ENCODE peak calls at places on chromosome 16, in seven cellular contexts. C, J, O, M, R, Q and K are unnamed samples.

GRCh38 chr16:23061669-23062068 is 87.6 kb downstream of the USP31 start:
- DNase-seq in C (no peak), J (peak), O (no peak), M (no peak), R (no peak), Q (no peak), K (no peak)

GRCh38 chr16:27365142-27366089 is 36.6 kb upstream of the IL21R start:
- DNase-seq in C (no peak), J (peak), O (no peak), M (peak), R (no peak), Q (no peak), K (no peak)

GRCh38 chr16:16857603-16858283 is 478.8 kb downstream of the NPIPA7 start:
- DNase-seq in C (no peak), J (no peak), O (no peak), M (no peak), R (no peak), Q (no peak), K (no peak)

GRCh38 chr16:58098207-58099096 is 30.7 kb downstream of the CFAP20 start:
- DNase-seq in C (no peak), J (peak), O (peak), M (no peak), R (no peak), Q (no peak), K (no peak)

GRCh38 chr16:79298476-79299153 is 301.9 kb downstream of the MAF start:
- DNase-seq in C (no peak), J (no peak), O (no peak), M (no peak), R (no peak), Q (no peak), K (no peak)

GRCh38 chr16:8763899-8764298 is 33.5 kb downstream of the TMEM186 start:
- DNase-seq in C (peak), J (no peak), O (no peak), M (no peak), R (no peak), Q (no peak), K (no peak)

GRCh38 chr16:79434771-79435170 is 165.8 kb downstream of the MAF start:
- DNase-seq in C (no peak), J (no peak), O (no peak), M (no peak), R (no peak), Q (no peak), K (no peak)

GRCh38 chr16:84829168-84829965 is 9.6 kb downstream of the CRISPLD2 start:
- DNase-seq in C (no peak), J (peak), O (no peak), M (no peak), R (peak), Q (no peak), K (no peak)

GRCh38 chr16:1662543-1662942 is 15.5 kb upstream of the JPT2 start:
- DNase-seq in C (no peak), J (no peak), O (no peak), M (no peak), R (no peak), Q (no peak), K (no peak)

GRCh38 chr16:70476272-70477020 is 22.1 kb downstream of the FCSK start:
- DNase-seq in C (no peak), J (peak), O (no peak), M (peak), R (no peak), Q (no peak), K (no peak)

GRCh38 chr16:15701975-15702970 is 52.2 kb downstream of the NDE1 start:
- DNase-seq in C (no peak), J (peak), O (no peak), M (no peak), R (no peak), Q (no peak), K (no peak)

GRCh38 chr16:10618710-10619209 is 38.4 kb upstream of the EMP2 start:
- DNase-seq in C (peak), J (no peak), O (no peak), M (no peak), R (no peak), Q (no peak), K (peak)

GRCh38 chr16:72198021-72198420 is 26.1 kb upstream of the PMFBP1 start:
- DNase-seq in C (no peak), J (peak), O (no peak), M (no peak), R (no peak), Q (no peak), K (no peak)

GRCh38 chr16:75066861-75067447 is 49.6 kb downstream of the LDHD start:
- DNase-seq in C (no peak), J (no peak), O (no peak), M (no peak), R (no peak), Q (no peak), K (no peak)

GRCh38 chr16:79294568-79294967 is 306.0 kb downstream of the MAF start:
- DNase-seq in C (no peak), J (no peak), O (no peak), M (no peak), R (no peak), Q (no peak), K (no peak)

GRCh38 chr16:4212207-4212933 is 29.5 kb downstream of the SRL start:
- DNase-seq in C (no peak), J (no peak), O (no peak), M (no peak), R (no peak), Q (no peak), K (no peak)

GRCh38 chr16:75550211-75550662 is 5.8 kb downstream of the TMEM231 start:
- DNase-seq in C (peak), J (peak), O (no peak), M (peak), R (peak), Q (peak), K (peak)

GRCh38 chr16:8867483-8868271 is 1.1 kb downstream of the CARHSP1 start:
- DNase-seq in C (no peak), J (no peak), O (peak), M (peak), R (peak), Q (peak), K (peak)

GRCh38 chr16:56221995-56222394 is 30.7 kb downstream of the GNAO1 start:
- DNase-seq in C (no peak), J (no peak), O (no peak), M (no peak), R (no peak), Q (no peak), K (no peak)

GRCh38 chr16:78376452-78376851 is 277.0 kb downstream of the WWOX start:
- DNase-seq in C (no peak), J (no peak), O (no peak), M (no peak), R (no peak), Q (no peak), K (no peak)

GRCh38 chr16:72216767-72217166 is 44.8 kb upstream of the PMFBP1 start:
- DNase-seq in C (no peak), J (no peak), O (no peak), M (no peak), R (no peak), Q (no peak), K (no peak)

GRCh38 chr16:84528317-84528716 is 23.9 kb upstream of the MEAK7 start:
- DNase-seq in C (no peak), J (no peak), O (no peak), M (no peak), R (no peak), Q (no peak), K (no peak)

GRCh38 chr16:734981-735881 is 5.6 kb downstream of the CIAO3 start:
- DNase-seq in C (no peak), J (no peak), O (peak), M (no peak), R (no peak), Q (no peak), K (no peak)

GRCh38 chr16:84194018-84194417 is 3.1 kb downstream of the ADAD2 start:
- DNase-seq in C (no peak), J (no peak), O (no peak), M (peak), R (no peak), Q (no peak), K (no peak)

GRCh38 chr16:1775006-1775845 is 2.3 kb upstream of the MRPS34 start:
- DNase-seq in C (no peak), J (no peak), O (peak), M (no peak), R (no peak), Q (no peak), K (no peak)

GRCh38 chr16:77674888-77675287 is 47.4 kb upstream of the NUDT7 start:
- DNase-seq in C (no peak), J (peak), O (no peak), M (no peak), R (no peak), Q (no peak), K (no peak)

GRCh38 chr16:67312450-67313118 is 14.0 kb downstream of the KCTD19 start:
- DNase-seq in C (no peak), J (no peak), O (no peak), M (no peak), R (no peak), Q (no peak), K (no peak)

GRCh38 chr16:54287018-54287757 is 601 bp upstream of the IRX3 start:
- DNase-seq in C (peak), J (no peak), O (no peak), M (no peak), R (no peak), Q (no peak), K (no peak)

GRCh38 chr16:10740845-10741208 is 2.8 kb upstream of the NUBP1 start:
- DNase-seq in C (no peak), J (no peak), O (no peak), M (no peak), R (no peak), Q (no peak), K (no peak)

GRCh38 chr16:67542464-67542863 is 13.8 kb downstream of the RIPOR1 start:
- DNase-seq in C (peak), J (peak), O (peak), M (peak), R (peak), Q (peak), K (no peak)

GRCh38 chr16:79168321-79168720 is 432.2 kb downstream of the MAF start:
- DNase-seq in C (no peak), J (no peak), O (no peak), M (no peak), R (no peak), Q (no peak), K (no peak)

GRCh38 chr16:61892531-61892930 is 143.7 kb downstream of the CDH8 start:
- DNase-seq in C (no peak), J (no peak), O (no peak), M (no peak), R (no peak), Q (no peak), K (no peak)

GRCh38 chr16:67987460-67988160 is 7.3 kb upstream of the DPEP3 start:
- DNase-seq in C (no peak), J (peak), O (no peak), M (no peak), R (no peak), Q (no peak), K (no peak)

GRCh38 chr16:85324506-85324905 is 212.2 kb upstream of the CIBAR2 start:
- DNase-seq in C (no peak), J (no peak), O (no peak), M (no peak), R (no peak), Q (no peak), K (no peak)

GRCh38 chr16:48317614-48318013 is 67.6 kb downstream of the SIAH1 start:
- DNase-seq in C (no peak), J (peak), O (no peak), M (peak), R (no peak), Q (no peak), K (no peak)

GRCh38 chr16:7246578-7246977 is 86.1 kb upstream of the RBFOX1 start:
- DNase-seq in C (peak), J (no peak), O (no peak), M (no peak), R (no peak), Q (no peak), K (no peak)

GRCh38 chr16:70706948-70707465 is 21.2 kb upstream of the MTSS2 start:
- DNase-seq in C (no peak), J (peak), O (no peak), M (no peak), R (no peak), Q (no peak), K (no peak)

GRCh38 chr16:35798885-35799426 is 2339.5 kb downstream of the TP53TG3F start:
- DNase-seq in C (no peak), J (no peak), O (no peak), M (no peak), R (no peak), Q (no peak), K (no peak)

DNA sequence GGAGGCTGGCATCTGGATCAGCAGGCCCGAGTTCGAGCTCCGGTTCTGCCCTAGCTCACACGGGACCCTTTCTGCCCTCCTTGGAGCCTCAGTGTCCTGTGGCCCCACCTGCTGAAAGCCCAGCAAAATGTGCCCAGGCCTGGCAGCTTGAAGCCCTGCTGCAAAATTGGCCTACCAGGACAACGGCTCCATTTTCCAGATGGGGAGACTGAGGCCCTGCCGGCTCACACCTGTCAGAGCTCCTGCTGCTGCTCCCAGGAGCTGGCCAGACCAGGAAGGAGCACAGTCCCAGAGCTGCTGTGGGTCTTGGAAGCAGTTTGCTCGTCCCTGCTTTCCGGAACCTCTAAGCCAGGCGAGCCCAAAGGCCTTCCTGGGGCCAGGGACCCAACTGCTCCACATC is 17.4 kb downstream of the ZNF469 start:
- DNase-seq in C (no peak), J (no peak), O (no peak), M (no peak), R (no peak), Q (no peak), K (no peak)
- H3K27ac ChIP-seq in C (no peak), J (no peak), O (no peak), M (no peak), R (no peak), Q (no peak), K (no peak)

GRCh38 chr16:3020604-3021448 is 658 bp downstream of the TNFRSF12A start:
- DNase-seq in C (peak), J (peak), O (no peak), M (no peak), R (peak), Q (peak), K (peak)
- H3K27ac ChIP-seq in C (peak), J (peak), O (peak), M (peak), R (peak), Q (no peak), K (peak)

GRCh38 chr16:86367291-86368072 is 142.8 kb upstream of the FOXF1 start:
- DNase-seq in C (no peak), J (no peak), O (no peak), M (no peak), R (no peak), Q (no peak), K (no peak)

GRCh38 chr16:86371083-86371803 is 139.1 kb upstream of the FOXF1 start:
- DNase-seq in C (no peak), J (no peak), O (no peak), M (no peak), R (no peak), Q (no peak), K (no peak)

GRCh38 chr16:86370036-86370435 is 140.3 kb upstream of the FOXF1 start:
- DNase-seq in C (no peak), J (no peak), O (no peak), M (no peak), R (no peak), Q (no peak), K (no peak)

GRCh38 chr16:86365513-86366040 is 144.8 kb upstream of the FOXF1 start:
- DNase-seq in C (no peak), J (no peak), O (no peak), M (no peak), R (no peak), Q (no peak), K (no peak)

GRCh38 chr16:86368261-86368660 is 142.1 kb upstream of the FOXF1 start:
- DNase-seq in C (no peak), J (no peak), O (no peak), M (no peak), R (no peak), Q (no peak), K (no peak)
- H3K27ac ChIP-seq in C (no peak), J (no peak), O (no peak), M (no peak), R (no peak), Q (no peak), K (no peak)

GRCh38 chr16:50603206-50604064 is 55.2 kb downstream of the NKD1 start:
- DNase-seq in C (no peak), J (peak), O (no peak), M (no peak), R (no peak), Q (no peak), K (no peak)

GRCh38 chr16:50604065-50604418 is 55.8 kb downstream of the NKD1 start:
- DNase-seq in C (no peak), J (no peak), O (no peak), M (no peak), R (no peak), Q (no peak), K (no peak)

GRCh38 chr16:50602126-50602525 is 53.9 kb downstream of the NKD1 start:
- DNase-seq in C (no peak), J (no peak), O (no peak), M (no peak), R (no peak), Q (no peak), K (no peak)

GRCh38 chr16:50601341-50601740 is 53.1 kb downstream of the NKD1 start:
- DNase-seq in C (no peak), J (no peak), O (peak), M (no peak), R (no peak), Q (no peak), K (no peak)

DNA sequence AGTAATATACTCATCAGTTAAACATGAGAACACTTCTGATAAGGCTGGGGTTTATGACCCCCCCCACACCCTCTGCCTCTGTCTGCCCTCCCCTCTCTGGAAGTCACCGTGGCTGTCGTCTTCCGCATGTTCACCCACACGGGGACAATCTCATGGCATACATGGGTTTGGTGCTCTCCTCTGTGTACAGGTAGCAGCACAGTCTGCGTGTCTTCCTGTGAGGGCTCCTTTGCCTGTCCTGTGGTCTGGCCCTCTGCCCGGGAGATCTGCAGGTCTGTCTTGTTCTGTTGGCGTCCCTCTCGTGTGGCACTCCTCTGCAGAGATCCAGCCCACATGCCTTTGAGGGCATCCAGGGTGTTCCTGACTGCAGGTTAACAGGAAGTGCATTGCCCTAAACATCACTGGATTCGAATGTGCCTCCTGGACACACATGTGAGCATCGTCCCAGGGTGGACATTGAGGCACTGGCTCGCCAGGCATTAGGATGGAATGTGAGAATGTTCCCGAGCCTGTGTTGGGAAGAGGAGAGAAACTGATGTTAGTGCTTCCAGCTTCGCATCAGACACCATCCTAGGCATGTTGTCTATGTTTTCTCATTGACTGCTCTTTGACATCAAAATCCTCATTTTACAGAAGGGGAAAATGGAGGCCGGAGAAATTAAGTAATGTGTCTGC is 54.5 kb downstream of the NKD1 start:
- DNase-seq in C (no peak), J (no peak), O (peak), M (no peak), R (no peak), Q (no peak), K (no peak)
- H3K27ac ChIP-seq in C (no peak), J (no peak), O (no peak), M (no peak), R (peak), Q (no peak), K (no peak)

GRCh38 chr16:50153648-50154368 is 702 bp downstream of the TENT4B start:
- DNase-seq in C (peak), J (peak), O (peak), M (peak), R (peak), Q (no peak), K (peak)

GRCh38 chr16:50152807-50153647 is at the start of gene TENT4B:
- DNase-seq in C (peak), J (peak), O (peak), M (peak), R (peak), Q (peak), K (peak)

GRCh38 chr16:50152386-50152806 is 710 bp upstream of the TENT4B start:
- DNase-seq in C (no peak), J (peak), O (peak), M (peak), R (peak), Q (no peak), K (peak)

GRCh38 chr16:50155925-50156324 is 2.8 kb downstream of the TENT4B start:
- DNase-seq in C (no peak), J (no peak), O (no peak), M (no peak), R (no peak), Q (no peak), K (no peak)

DNA sequence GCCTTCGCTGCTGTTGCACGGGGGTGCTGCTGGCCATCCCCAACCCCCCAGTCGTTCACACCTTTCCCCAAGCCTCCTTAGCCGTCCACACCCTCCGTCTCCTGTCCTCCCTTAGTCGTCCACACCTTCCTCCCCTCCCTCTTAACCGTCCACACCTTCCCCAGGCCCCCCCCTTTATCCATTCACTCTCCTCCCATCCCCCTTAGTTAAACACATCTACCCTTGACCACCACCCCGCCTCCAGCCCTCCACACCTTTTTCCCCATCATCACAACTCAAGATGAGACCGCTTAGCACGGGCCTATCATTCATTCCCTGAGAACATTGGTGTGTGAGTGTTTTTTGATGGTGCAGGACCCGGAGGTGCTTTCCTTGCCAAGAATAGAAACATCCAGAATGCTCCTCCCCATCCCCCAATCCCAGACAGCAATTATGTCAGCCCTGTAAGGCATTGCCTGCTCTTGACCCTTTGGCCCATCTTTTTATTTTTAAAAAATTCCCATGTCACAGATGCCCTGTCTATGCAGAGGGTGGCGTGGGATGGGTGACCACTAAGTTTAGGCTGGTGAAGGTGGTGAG is 1.4 kb downstream of the TENT4B start:
- DNase-seq in C (peak), J (no peak), O (no peak), M (no peak), R (no peak), Q (no peak), K (peak)
- H3K27ac ChIP-seq in C (no peak), J (peak), O (peak), M (no peak), R (peak), Q (no peak), K (peak)

GRCh38 chr16:66272461-66272860 is 94.0 kb upstream of the CDH5 start:
- DNase-seq in C (no peak), J (no peak), O (no peak), M (no peak), R (peak), Q (no peak), K (no peak)

GRCh38 chr16:66273036-66273435 is 93.5 kb upstream of the CDH5 start:
- DNase-seq in C (no peak), J (no peak), O (no peak), M (no peak), R (no peak), Q (no peak), K (no peak)

GRCh38 chr16:66275795-66276428 is 90.6 kb upstream of the CDH5 start:
- DNase-seq in C (peak), J (peak), O (no peak), M (peak), R (peak), Q (peak), K (no peak)

GRCh38 chr16:66273644-66274334 is 92.7 kb upstream of the CDH5 start:
- DNase-seq in C (peak), J (peak), O (no peak), M (no peak), R (no peak), Q (no peak), K (no peak)

GRCh38 chr16:66274335-66275110 is 92.0 kb upstream of the CDH5 start:
- DNase-seq in C (no peak), J (peak), O (no peak), M (peak), R (no peak), Q (peak), K (no peak)
- H3K27ac ChIP-seq in C (no peak), J (no peak), O (no peak), M (no peak), R (no peak), Q (no peak), K (no peak)